ENCODE peak calls at places on chromosome 17, in five cellular contexts. One of them, this sample, is unnamed.

GRCh38 chr17:80720624-80721577 is 176.3 kb downstream of the RPTOR start:
- DNase-seq in HCT116: no peak
- DNase-seq in H7: no peak
- DNase-seq in activated CD4-positive, alpha-beta T cell treated with anti-CD3 and anti-CD28 coated beads for 48 hours: peak
- DNase-seq in NCI-H345: peak
- DNase-seq in this sample: no peak

GRCh38 chr17:68015081-68015723 is 18.9 kb upstream of the C17orf58 start:
- DNase-seq in HCT116: no peak
- DNase-seq in H7: no peak
- DNase-seq in activated CD4-positive, alpha-beta T cell treated with anti-CD3 and anti-CD28 coated beads for 48 hours: no peak
- DNase-seq in NCI-H345: no peak
- DNase-seq in this sample: no peak

GRCh38 chr17:76151896-76152454 is 10.9 kb upstream of the FOXJ1 start:
- DNase-seq in HCT116: no peak
- DNase-seq in H7: no peak
- DNase-seq in activated CD4-positive, alpha-beta T cell treated with anti-CD3 and anti-CD28 coated beads for 48 hours: no peak
- DNase-seq in NCI-H345: no peak
- DNase-seq in this sample: no peak

GRCh38 chr17:412211-413015 is 59.8 kb upstream of the RPH3AL start:
- DNase-seq in HCT116: peak
- DNase-seq in H7: peak
- DNase-seq in activated CD4-positive, alpha-beta T cell treated with anti-CD3 and anti-CD28 coated beads for 48 hours: peak
- DNase-seq in NCI-H345: peak
- DNase-seq in this sample: no peak

GRCh38 chr17:46154151-46154816 is 38.9 kb downstream of the KANSL1 start:
- DNase-seq in HCT116: no peak
- DNase-seq in H7: no peak
- DNase-seq in activated CD4-positive, alpha-beta T cell treated with anti-CD3 and anti-CD28 coated beads for 48 hours: peak
- DNase-seq in NCI-H345: no peak
- DNase-seq in this sample: no peak

GRCh38 chr17:30273373-30273772 is 18.4 kb downstream of the BLMH start:
- DNase-seq in HCT116: no peak
- DNase-seq in H7: no peak
- DNase-seq in activated CD4-positive, alpha-beta T cell treated with anti-CD3 and anti-CD28 coated beads for 48 hours: no peak
- DNase-seq in NCI-H345: no peak
- DNase-seq in this sample: no peak

GRCh38 chr17:70636517-70637133 is 467.3 kb downstream of the KCNJ2 start:
- DNase-seq in HCT116: peak
- DNase-seq in H7: peak
- DNase-seq in activated CD4-positive, alpha-beta T cell treated with anti-CD3 and anti-CD28 coated beads for 48 hours: peak
- DNase-seq in NCI-H345: peak
- DNase-seq in this sample: no peak

GRCh38 chr17:18859256-18859655 is 1.3 kb downstream of the PRPSAP2 start:
- DNase-seq in HCT116: no peak
- DNase-seq in H7: no peak
- DNase-seq in activated CD4-positive, alpha-beta T cell treated with anti-CD3 and anti-CD28 coated beads for 48 hours: no peak
- DNase-seq in NCI-H345: no peak
- DNase-seq in this sample: no peak

GRCh38 chr17:48429638-48430586 is at the start of gene SKAP1:
- DNase-seq in HCT116: no peak
- DNase-seq in H7: peak
- DNase-seq in activated CD4-positive, alpha-beta T cell treated with anti-CD3 and anti-CD28 coated beads for 48 hours: peak
- DNase-seq in NCI-H345: no peak
- DNase-seq in this sample: no peak

GRCh38 chr17:71338396-71338795 is 782.4 kb upstream of the SOX9 start:
- DNase-seq in HCT116: no peak
- DNase-seq in H7: no peak
- DNase-seq in activated CD4-positive, alpha-beta T cell treated with anti-CD3 and anti-CD28 coated beads for 48 hours: no peak
- DNase-seq in NCI-H345: no peak
- DNase-seq in this sample: no peak

GRCh38 chr17:72725432-72726068 is 366.9 kb downstream of the SLC39A11 start:
- DNase-seq in HCT116: peak
- DNase-seq in H7: peak
- DNase-seq in activated CD4-positive, alpha-beta T cell treated with anti-CD3 and anti-CD28 coated beads for 48 hours: peak
- DNase-seq in NCI-H345: peak
- DNase-seq in this sample: no peak

GRCh38 chr17:41666708-41667279 is 21.9 kb upstream of the EIF1 start:
- DNase-seq in HCT116: peak
- DNase-seq in H7: peak
- DNase-seq in activated CD4-positive, alpha-beta T cell treated with anti-CD3 and anti-CD28 coated beads for 48 hours: peak
- DNase-seq in NCI-H345: peak
- DNase-seq in this sample: peak

GRCh38 chr17:43720311-43721060 is 38.1 kb downstream of the SOST start:
- DNase-seq in HCT116: no peak
- DNase-seq in H7: peak
- DNase-seq in activated CD4-positive, alpha-beta T cell treated with anti-CD3 and anti-CD28 coated beads for 48 hours: peak
- DNase-seq in NCI-H345: no peak
- DNase-seq in this sample: peak

GRCh38 chr17:66959641-66960375 is 4.7 kb upstream of the CACNG4 start:
- DNase-seq in HCT116: no peak
- DNase-seq in H7: no peak
- DNase-seq in activated CD4-positive, alpha-beta T cell treated with anti-CD3 and anti-CD28 coated beads for 48 hours: no peak
- DNase-seq in NCI-H345: no peak
- DNase-seq in this sample: no peak

GRCh38 chr17:32298721-32299578 is 33.3 kb downstream of the RHBDL3 start:
- DNase-seq in HCT116: no peak
- DNase-seq in H7: no peak
- DNase-seq in activated CD4-positive, alpha-beta T cell treated with anti-CD3 and anti-CD28 coated beads for 48 hours: no peak
- DNase-seq in NCI-H345: peak
- DNase-seq in this sample: no peak

GRCh38 chr17:1580979-1581676 is 18.5 kb upstream of the PITPNA start:
- DNase-seq in HCT116: no peak
- DNase-seq in H7: no peak
- DNase-seq in activated CD4-positive, alpha-beta T cell treated with anti-CD3 and anti-CD28 coated beads for 48 hours: no peak
- DNase-seq in NCI-H345: no peak
- DNase-seq in this sample: no peak

GRCh38 chr17:21167303-21167702 is 40.5 kb downstream of the DHRS7B start:
- DNase-seq in HCT116: no peak
- DNase-seq in H7: no peak
- DNase-seq in activated CD4-positive, alpha-beta T cell treated with anti-CD3 and anti-CD28 coated beads for 48 hours: no peak
- DNase-seq in NCI-H345: no peak
- DNase-seq in this sample: no peak

GRCh38 chr17:2232244-2232638 is 71.3 kb downstream of the SMG6 start:
- DNase-seq in HCT116: no peak
- DNase-seq in H7: no peak
- DNase-seq in activated CD4-positive, alpha-beta T cell treated with anti-CD3 and anti-CD28 coated beads for 48 hours: no peak
- DNase-seq in NCI-H345: no peak
- DNase-seq in this sample: no peak

GRCh38 chr17:33201255-33201654 is 91.8 kb downstream of the ASIC2 start:
- DNase-seq in HCT116: no peak
- DNase-seq in H7: no peak
- DNase-seq in activated CD4-positive, alpha-beta T cell treated with anti-CD3 and anti-CD28 coated beads for 48 hours: no peak
- DNase-seq in NCI-H345: no peak
- DNase-seq in this sample: no peak

GRCh38 chr17:70106551-70106950 is 31.5 kb downstream of the KCNJ16 start:
- DNase-seq in HCT116: no peak
- DNase-seq in H7: no peak
- DNase-seq in activated CD4-positive, alpha-beta T cell treated with anti-CD3 and anti-CD28 coated beads for 48 hours: no peak
- DNase-seq in NCI-H345: no peak
- DNase-seq in this sample: no peak

GRCh38 chr17:82933006-82933310 is 93.1 kb upstream of the ZNF750 start:
- DNase-seq in HCT116: no peak
- DNase-seq in H7: no peak
- DNase-seq in activated CD4-positive, alpha-beta T cell treated with anti-CD3 and anti-CD28 coated beads for 48 hours: no peak
- DNase-seq in NCI-H345: no peak
- DNase-seq in this sample: no peak

GRCh38 chr17:48048321-48049140 is at the start of gene NFE2L1:
- DNase-seq in HCT116: peak
- DNase-seq in H7: peak
- DNase-seq in activated CD4-positive, alpha-beta T cell treated with anti-CD3 and anti-CD28 coated beads for 48 hours: peak
- DNase-seq in NCI-H345: peak
- DNase-seq in this sample: peak

GRCh38 chr17:31598388-31598760 is 206.9 kb downstream of the RAB11FIP4 start:
- DNase-seq in HCT116: no peak
- DNase-seq in H7: no peak
- DNase-seq in activated CD4-positive, alpha-beta T cell treated with anti-CD3 and anti-CD28 coated beads for 48 hours: no peak
- DNase-seq in NCI-H345: no peak
- DNase-seq in this sample: no peak

GRCh38 chr17:78391843-78392242 is 13.4 kb downstream of the PGS1 start:
- DNase-seq in HCT116: peak
- DNase-seq in H7: no peak
- DNase-seq in activated CD4-positive, alpha-beta T cell treated with anti-CD3 and anti-CD28 coated beads for 48 hours: no peak
- DNase-seq in NCI-H345: no peak
- DNase-seq in this sample: no peak

GRCh38 chr17:45040459-45040858 is 11.0 kb downstream of the DCAKD start:
- DNase-seq in HCT116: no peak
- DNase-seq in H7: peak
- DNase-seq in activated CD4-positive, alpha-beta T cell treated with anti-CD3 and anti-CD28 coated beads for 48 hours: no peak
- DNase-seq in NCI-H345: no peak
- DNase-seq in this sample: no peak

GRCh38 chr17:29390856-29391631 is 881 bp downstream of the TAOK1 start:
- DNase-seq in HCT116: no peak
- DNase-seq in H7: peak
- DNase-seq in activated CD4-positive, alpha-beta T cell treated with anti-CD3 and anti-CD28 coated beads for 48 hours: peak
- DNase-seq in NCI-H345: peak
- DNase-seq in this sample: no peak

GRCh38 chr17:45791935-45792334 is 7.8 kb downstream of the CRHR1 start:
- DNase-seq in HCT116: no peak
- DNase-seq in H7: peak
- DNase-seq in activated CD4-positive, alpha-beta T cell treated with anti-CD3 and anti-CD28 coated beads for 48 hours: no peak
- DNase-seq in NCI-H345: no peak
- DNase-seq in this sample: no peak